ENCODE peak calls at places on chromosomes 6 and 20, in nine cellular contexts. H is fibroblast of lung, L is MM.1S, Q is OCI-LY7, K is PC-3, E is GM23338, T is IMR-90, Y is mammary epithelial cell, A is neuronal stem cell. P is an unnamed sample.

GRCh38 chr6:166500246-166500645 is 86.2 kb downstream of the RAMACL start:
- DNase-seq in H (no peak), L (no peak), Q (no peak), K (no peak), E (no peak), T (no peak), Y (no peak), A (no peak), P (no peak)

GRCh38 chr6:142781124-142781523 is 163.9 kb downstream of the HIVEP2 start:
- DNase-seq in H (no peak), L (no peak), Q (no peak), K (no peak), E (no peak), T (no peak), Y (no peak), A (no peak), P (no peak)

GRCh38 chr20:59016795-59017492 is 2.3 kb upstream of the TUBB1 start:
- DNase-seq in H (no peak), L (no peak), Q (peak; percentile 44), K (peak; percentile 58), E (no peak), T (no peak), Y (no peak), A (no peak), P (no peak)

GRCh38 chr6:136880748-136881460 is 41.2 kb upstream of the SLC35D3 start:
- DNase-seq in H (no peak), L (no peak), Q (no peak), K (no peak), E (peak; percentile 9), T (no peak), Y (no peak), A (no peak), P (no peak)

GRCh38 chr6:162099685-162100084 is 627.9 kb downstream of the PRKN start:
- DNase-seq in H (peak; percentile 92), L (no peak), Q (no peak), K (peak; percentile 55), E (no peak), T (peak; percentile 36), Y (peak; percentile 92), A (no peak), P (no peak)

GRCh38 chr6:141290871-141291270 is 841.9 kb upstream of the GJE1 start:
- DNase-seq in H (no peak), L (no peak), Q (no peak), K (peak; percentile 53), E (no peak), T (peak; percentile 6), Y (no peak), A (no peak), P (no peak)

GRCh38 chr20:62595069-62595468 is 47.2 kb upstream of the SLCO4A1 start:
- DNase-seq in H (no peak), L (no peak), Q (no peak), K (no peak), E (no peak), T (no peak), Y (no peak), A (no peak), P (no peak)

GRCh38 chr6:133887478-133887877 is 1.4 kb upstream of the TCF21 start:
- DNase-seq in H (no peak), L (no peak), Q (no peak), K (no peak), E (no peak), T (no peak), Y (no peak), A (no peak), P (no peak)

GRCh38 chr6:5712349-5713215 is 294.1 kb downstream of the NRN1 start:
- DNase-seq in H (no peak), L (no peak), Q (no peak), K (no peak), E (peak; percentile 43), T (no peak), Y (no peak), A (no peak), P (no peak)

GRCh38 chr20:63625771-63626423 is 1.0 kb downstream of the GMEB2 start:
- DNase-seq in H (peak; percentile 15), L (peak; percentile 38), Q (peak; percentile 33), K (peak; percentile 12), E (peak; percentile 36), T (peak; percentile 17), Y (no peak), A (no peak), P (peak; percentile 42)

GRCh38 chr6:34332255-34333198 is 59.9 kb downstream of the NUDT3 start:
- DNase-seq in H (no peak), L (no peak), Q (peak; percentile 17), K (no peak), E (no peak), T (no peak), Y (no peak), A (no peak), P (no peak)

GRCh38 chr6:44512868-44513641 is 125.5 kb downstream of the CDC5L start:
- DNase-seq in H (peak; percentile 41), L (no peak), Q (peak; percentile 3), K (peak; percentile 25), E (no peak), T (no peak), Y (peak; percentile 21), A (no peak), P (no peak)

GRCh38 chr20:33132858-33133615 is 34.9 kb upstream of the BPIFA2 start:
- DNase-seq in H (no peak), L (no peak), Q (no peak), K (no peak), E (peak; percentile 42), T (no peak), Y (no peak), A (peak; percentile 15), P (no peak)

GRCh38 chr6:20340459-20340858 is 61.2 kb upstream of the E2F3 start:
- DNase-seq in H (no peak), L (no peak), Q (no peak), K (no peak), E (peak; percentile 13), T (no peak), Y (no peak), A (no peak), P (no peak)

GRCh38 chr6:28497306-28497705 is 18.3 kb downstream of the GPX6 start:
- DNase-seq in H (no peak), L (no peak), Q (no peak), K (no peak), E (no peak), T (no peak), Y (no peak), A (no peak), P (no peak)

GRCh38 chr6:128095362-128095761 is 194.5 kb upstream of the THEMIS start:
- DNase-seq in H (peak; percentile 36), L (no peak), Q (no peak), K (no peak), E (no peak), T (peak; percentile 11), Y (no peak), A (no peak), P (no peak)

GRCh38 chr20:34848597-34848996 is 23.1 kb upstream of the NCOA6 start:
- DNase-seq in H (no peak), L (no peak), Q (no peak), K (no peak), E (no peak), T (no peak), Y (no peak), A (no peak), P (no peak)

GRCh38 chr6:26475823-26476729 is 18.3 kb downstream of the BTN2A1 start:
- DNase-seq in H (peak; percentile 9), L (no peak), Q (no peak), K (peak; percentile 59), E (peak; percentile 30), T (peak; percentile 27), Y (no peak), A (no peak), P (no peak)

GRCh38 chr20:61253264-61253639 is 1.2 kb downstream of the CDH4 start:
- DNase-seq in H (peak; percentile 48), L (no peak), Q (no peak), K (no peak), E (peak; percentile 69), T (peak; percentile 45), Y (no peak), A (peak; percentile 53), P (no peak)

GRCh38 chr6:43669050-43669921 is 18.3 kb downstream of the MRPS18A start:
- DNase-seq in H (peak; percentile 49), L (no peak), Q (no peak), K (no peak), E (peak; percentile 27), T (peak; percentile 59), Y (peak; percentile 47), A (no peak), P (no peak)

GRCh38 chr20:64233725-64234124 is 21.8 kb upstream of the PCMTD2 start:
- DNase-seq in H (no peak), L (no peak), Q (no peak), K (no peak), E (no peak), T (no peak), Y (no peak), A (no peak), P (no peak)

GRCh38 chr6:52522151-52522626 is 54.7 kb downstream of the TRAM2 start:
- DNase-seq in H (peak; percentile 92), L (no peak), Q (no peak), K (no peak), E (no peak), T (peak; percentile 79), Y (no peak), A (no peak), P (no peak)

GRCh38 chr6:160201056-160201455 is 57.6 kb downstream of the SLC22A2 start:
- DNase-seq in H (no peak), L (no peak), Q (no peak), K (no peak), E (no peak), T (no peak), Y (no peak), A (no peak), P (no peak)
- H2AFZ ChIP-seq in H (no peak overlapping the region), L (no peak overlapping the region), Q (no peak overlapping the region), K (no peak overlapping the region), E (peak overlapping the region; percentile 53), T (no peak overlapping the region), Y (no peak overlapping the region), A (no peak overlapping the region), P (no peak overlapping the region)

GRCh38 chr6:147805155-147805554 is 296.7 kb downstream of the SAMD5 start:
- DNase-seq in H (no peak), L (no peak), Q (no peak), K (peak; percentile 19), E (no peak), T (no peak), Y (no peak), A (no peak), P (no peak)
- H3K4me2 ChIP-seq in H (no peak overlapping the region), L (no peak overlapping the region), Q (no peak overlapping the region), K (no peak overlapping the region), E (no peak overlapping the region), T (no peak overlapping the region), Y (no peak overlapping the region), A (no peak overlapping the region), P (no peak overlapping the region)

GRCh38 chr6:14676084-14676483 is 558.5 kb downstream of the CD83 start:
- DNase-seq in H (peak; percentile 60), L (no peak), Q (no peak), K (peak; percentile 54), E (no peak), T (peak; percentile 79), Y (no peak), A (no peak), P (no peak)
- H2AFZ ChIP-seq in H (no peak overlapping the region), L (no peak overlapping the region), Q (no peak overlapping the region), K (peak overlapping the region; percentile 43), E (no peak overlapping the region), T (peak overlapping the region; percentile 58), Y (no peak overlapping the region), A (no peak overlapping the region), P (no peak overlapping the region)

DNA sequence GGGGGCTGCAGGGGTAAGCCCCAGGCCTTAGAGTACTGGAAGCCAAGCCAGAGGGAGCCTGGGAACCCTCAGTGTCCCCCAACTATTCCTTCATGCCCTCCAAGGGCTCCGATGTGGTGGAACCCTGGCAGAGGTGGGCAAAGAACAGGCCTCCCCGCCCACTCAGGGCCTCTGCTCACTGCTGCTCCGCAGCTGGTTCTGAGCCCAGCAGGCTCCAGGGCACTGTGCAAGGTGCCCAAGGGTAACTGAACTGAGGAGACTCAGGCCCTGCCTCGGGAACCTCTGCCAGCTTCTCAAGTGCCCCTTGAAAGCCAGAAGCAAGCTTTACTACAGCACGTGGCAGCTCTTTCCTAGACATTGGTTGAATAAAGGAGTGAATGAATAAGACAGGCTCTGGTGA is 54.8 kb downstream of the TOX2 start:
- DNase-seq in H (no peak), L (no peak), Q (no peak), K (no peak), E (no peak), T (no peak), Y (no peak), A (no peak), P (no peak)
- H3K4me2 ChIP-seq in H (no peak overlapping the region), L (no peak overlapping the region), Q (no peak overlapping the region), K (no peak overlapping the region), E (no peak overlapping the region), T (no peak overlapping the region), Y (no peak overlapping the region), A (no peak overlapping the region), P (no peak overlapping the region)

P was measured in DND-41.